ENCODE peak calls at places on chromosome 6, in five cellular contexts. P is heart left ventricle; M is lower lobe of right lung; L is CD8-positive, alpha-beta T cell; K is BJ. T is an unnamed sample.

GRCh38 chr6:47479156-47479541 is 1.6 kb downstream of the CD2AP start:
- DNase-seq in P (no peak), M (no peak), L (no peak), K (no peak), T (no peak)

GRCh38 chr6:78954740-78955139 is 87.4 kb downstream of the IRAK1BP1 start:
- DNase-seq in P (no peak), M (no peak), L (no peak), K (no peak), T (no peak)

GRCh38 chr6:163343609-163344008 is 70.9 kb upstream of the QKI start:
- DNase-seq in P (no peak), M (no peak), L (no peak), K (no peak), T (no peak)

GRCh38 chr6:18161437-18161836 is 6.2 kb downstream of the KDM1B start:
- DNase-seq in P (no peak), M (no peak), L (no peak), K (no peak), T (no peak)

GRCh38 chr6:139940741-139941712 is 566.6 kb upstream of the CITED2 start:
- DNase-seq in P (no peak), M (no peak), L (no peak), K (no peak), T (no peak)

GRCh38 chr6:90078513-90079289 is 184.4 kb downstream of the GJA10 start:
- DNase-seq in P (no peak), M (no peak), L (no peak), K (no peak), T (no peak)

GRCh38 chr6:38034269-38034914 is 214.9 kb downstream of the ZFAND3 start:
- DNase-seq in P (no peak), M (no peak), L (no peak), K (no peak), T (peak; percentile 34)

GRCh38 chr6:54892831-54893230 is 46.3 kb downstream of the FAM83B start:
- DNase-seq in P (no peak), M (no peak), L (no peak), K (peak; percentile 26), T (peak; percentile 57)

GRCh38 chr6:63272397-63272796 is 47.4 kb downstream of the LGSN start:
- DNase-seq in P (no peak), M (no peak), L (no peak), K (no peak), T (peak; percentile 0)

GRCh38 chr6:165767228-165767627 is 104.2 kb upstream of the PDE10A start:
- DNase-seq in P (no peak), M (no peak), L (no peak), K (no peak), T (no peak)

GRCh38 chr6:8462694-8463093 is 27.3 kb upstream of the SLC35B3 start:
- DNase-seq in P (no peak), M (no peak), L (no peak), K (no peak), T (no peak)

GRCh38 chr6:135568366-135568765 is 70.8 kb upstream of the AHI1 start:
- DNase-seq in P (peak; percentile 43), M (no peak), L (no peak), K (peak; percentile 32), T (peak; percentile 73)

GRCh38 chr6:121912905-121913304 is 477.5 kb downstream of the GJA1 start:
- DNase-seq in P (no peak), M (no peak), L (no peak), K (no peak), T (no peak)

GRCh38 chr6:117506180-117506835 is 23.8 kb downstream of the DCBLD1 start:
- DNase-seq in P (no peak), M (no peak), L (no peak), K (no peak), T (no peak)

GRCh38 chr6:114121913-114122662 is 151.1 kb upstream of the HDAC2 start:
- DNase-seq in P (no peak), M (no peak), L (no peak), K (no peak), T (no peak)

GRCh38 chr6:109036588-109037320 is 57.9 kb downstream of the SESN1 start:
- DNase-seq in P (no peak), M (no peak), L (no peak), K (no peak), T (no peak)

GRCh38 chr6:83442752-83443151 is 11.9 kb upstream of the ME1 start:
- DNase-seq in P (no peak), M (no peak), L (no peak), K (no peak), T (no peak)

GRCh38 chr6:136011475-136011874 is 160.0 kb downstream of the PDE7B start:
- DNase-seq in P (no peak), M (no peak), L (no peak), K (no peak), T (no peak)

GRCh38 chr6:16929814-16930213 is 168.6 kb upstream of the ATXN1 start:
- DNase-seq in P (no peak), M (no peak), L (no peak), K (peak; percentile 100), T (peak; percentile 76)

GRCh38 chr6:38489951-38490350 is 149.8 kb downstream of the BTBD9 start:
- DNase-seq in P (no peak), M (no peak), L (no peak), K (no peak), T (peak; percentile 22)

GRCh38 chr6:36121752-36122494 is 8.4 kb upstream of the MAPK13 start:
- DNase-seq in P (no peak), M (no peak), L (peak; percentile 47), K (no peak), T (no peak)

GRCh38 chr6:21664263-21665081 is 70.9 kb downstream of the SOX4 start:
- DNase-seq in P (peak; percentile 39), M (peak; percentile 53), L (no peak), K (no peak), T (no peak)

GRCh38 chr6:138545621-138545980 is 46.3 kb upstream of the NHSL1 start:
- DNase-seq in P (peak; percentile 85), M (peak; percentile 75), L (no peak), K (no peak), T (no peak)

GRCh38 chr6:136465766-136466303 is 84.4 kb downstream of the MAP7 start:
- DNase-seq in P (no peak), M (no peak), L (no peak), K (no peak), T (no peak)

GRCh38 chr6:151432650-151433049 is 19.3 kb downstream of the RMND1 start:
- DNase-seq in P (no peak), M (no peak), L (no peak), K (no peak), T (no peak)

GRCh38 chr6:100512203-100512862 is 47.6 kb upstream of the SIM1 start:
- DNase-seq in P (no peak), M (no peak), L (no peak), K (no peak), T (peak; percentile 56)

GRCh38 chr6:68760486-68760885 is 125.4 kb downstream of the ADGRB3 start:
- DNase-seq in P (no peak), M (no peak), L (no peak), K (no peak), T (no peak)

GRCh38 chr6:155075938-155076337 is 80.8 kb downstream of the TIAM2 start:
- DNase-seq in P (no peak), M (no peak), L (no peak), K (no peak), T (no peak)

GRCh38 chr6:169244684-169245383 is 8.8 kb downstream of the THBS2 start:
- DNase-seq in P (no peak), M (no peak), L (no peak), K (no peak), T (no peak)

GRCh38 chr6:157961829-157962228 is 19.8 kb upstream of the SYNJ2 start:
- DNase-seq in P (no peak), M (no peak), L (no peak), K (no peak), T (no peak)

GRCh38 chr6:148291876-148292275 is 50.8 kb upstream of the SASH1 start:
- DNase-seq in P (no peak), M (no peak), L (no peak), K (peak; percentile 39), T (no peak)

GRCh38 chr6:130098317-130098716 is 79.9 kb downstream of the L3MBTL3 start:
- DNase-seq in P (no peak), M (no peak), L (no peak), K (no peak), T (no peak)

GRCh38 chr6:79040083-79040482 is 38.0 kb downstream of the PHIP start:
- DNase-seq in P (no peak), M (no peak), L (no peak), K (no peak), T (no peak)

DNA sequence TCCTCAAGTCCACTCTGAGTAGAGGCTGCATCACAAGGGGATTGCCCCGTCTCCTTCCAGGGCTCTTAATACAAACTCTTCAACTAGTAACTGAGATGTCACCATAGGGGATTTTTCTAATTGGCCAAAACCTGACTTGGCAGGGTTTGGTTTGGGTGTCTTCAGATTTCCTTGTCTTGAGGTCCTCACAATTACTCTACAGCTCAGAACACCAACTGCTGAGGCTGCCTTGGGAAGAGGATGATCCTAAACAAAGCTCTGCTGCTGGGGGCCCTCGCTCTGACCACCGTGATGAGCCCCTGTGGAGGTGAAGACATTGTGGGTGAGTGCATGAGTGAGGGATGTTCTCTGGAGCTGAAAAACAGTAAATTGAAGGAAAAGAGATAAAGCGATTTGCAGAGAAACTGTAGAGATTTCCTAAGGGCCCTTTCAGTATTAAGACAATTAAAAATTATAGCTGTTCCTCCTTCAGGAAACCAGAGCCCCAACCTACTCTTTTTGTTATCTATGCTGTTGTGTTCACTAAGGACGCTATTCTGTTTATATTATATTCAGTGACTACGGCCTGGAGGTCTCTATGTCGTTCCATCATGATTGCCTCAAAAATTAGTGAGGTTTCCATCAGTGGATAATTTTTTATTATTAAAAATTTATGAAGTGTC is at the start of gene HLA-DQA1:
- DNase-seq in P (no peak), M (no peak), L (no peak), K (no peak), T (no peak)
- H3K4me3 ChIP-seq in P (no peak within 1 kb of the TSS), M (peak within 1 kb of the TSS; percentile 6), L (no peak within 1 kb of the TSS), K (no peak within 1 kb of the TSS), T (no peak within 1 kb of the TSS)

DNA sequence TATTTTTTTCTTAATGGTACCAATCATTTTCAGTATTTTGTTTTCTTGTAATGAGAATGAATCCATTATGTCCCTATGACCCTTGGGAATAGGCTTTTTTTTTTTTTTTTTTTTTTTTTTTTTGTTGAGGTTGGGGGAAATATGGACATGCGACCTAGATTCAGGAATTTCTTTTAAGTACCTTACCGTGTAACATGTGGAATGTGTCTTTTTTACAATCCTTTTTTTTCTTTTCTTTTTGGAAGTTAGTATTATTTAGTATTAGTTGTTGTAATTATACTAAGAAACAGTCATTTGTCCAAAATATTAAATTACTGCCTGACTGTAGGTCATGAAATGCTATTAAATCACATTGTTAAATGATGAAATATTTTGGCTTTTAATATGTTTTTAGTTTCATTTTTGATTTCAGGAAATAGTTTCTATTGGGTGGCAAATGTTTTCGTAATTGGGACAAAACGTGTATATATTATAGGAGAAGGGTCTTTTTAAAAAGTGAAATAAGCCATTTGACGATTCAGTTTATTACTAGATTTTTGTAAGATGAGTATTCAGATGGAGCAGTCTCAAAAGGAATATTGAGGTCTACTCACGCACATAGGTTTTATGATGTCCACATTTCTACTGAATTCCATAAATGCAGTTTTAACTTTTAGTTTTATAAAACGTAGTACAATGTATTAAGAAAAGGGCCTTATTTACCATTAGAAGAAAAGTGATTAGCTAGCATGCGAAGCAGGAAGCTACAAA is 4.9 kb downstream of the ARID1B start:
- DNase-seq in P (no peak), M (no peak), L (no peak), K (no peak), T (no peak)
- H3K4me3 ChIP-seq in P (peak overlapping the region; percentile 2), M (peak overlapping the region; percentile 71), L (peak overlapping the region; percentile 48), K (peak overlapping the region; percentile 31), T (peak overlapping the region; percentile 76)

GRCh38 chr6:15313367-15313766 is 67.5 kb downstream of the JARID2 start:
- DNase-seq in P (peak; percentile 51), M (peak; percentile 56), L (no peak), K (no peak), T (no peak)
- H3K4me3 ChIP-seq in P (no peak overlapping the region), M (no peak overlapping the region), L (no peak overlapping the region), K (no peak overlapping the region), T (no peak overlapping the region)

GRCh38 chr6:3456395-3456767 is 469 bp downstream of the SLC22A23 start:
- DNase-seq in P (no peak), M (no peak), L (no peak), K (no peak), T (no peak)
- H3K4me3 ChIP-seq in P (peak overlapping the region; percentile 65), M (peak overlapping the region; percentile 70), L (peak overlapping the region; percentile 41), K (peak overlapping the region; percentile 48), T (peak overlapping the region; percentile 46)